ENCODE peak calls at places on chromosomes 7 and 10, in five cellular contexts. U is mammary epithelial cell, K is fibroblast of the aortic adventitia, E is AG04450, Z is Caco-2. W is an unnamed sample.

GRCh38 chr7:20284398-20285143 is 46.1 kb upstream of the ITGB8 start:
- DNase-seq in Z (no peak), U (peak; percentile 75), K (no peak), E (no peak), W (no peak)

GRCh38 chr10:3813267-3813666 is 28.3 kb upstream of the KLF6 start:
- DNase-seq in U (no peak), K (no peak), E (no peak), Z (no peak), W (no peak)

GRCh38 chr7:462173-463103 is 57.2 kb downstream of the PDGFA start:
- DNase-seq in K (no peak), Z (no peak), E (no peak), U (no peak), W (no peak)

GRCh38 chr7:1428941-1429444 is 30.3 kb downstream of the MICALL2 start:
- DNase-seq in U (no peak), Z (no peak), E (no peak), K (no peak), W (no peak)

GRCh38 chr7:98202367-98203195 is 8.7 kb upstream of the BHLHA15 start:
- DNase-seq in Z (no peak), U (peak; percentile 74), K (no peak), E (no peak), W (no peak)

GRCh38 chr7:128827971-128828711 is 2.1 kb upstream of the FLNC start:
- DNase-seq in K (peak; percentile 89), E (no peak), U (no peak), Z (peak; percentile 35), W (no peak)

GRCh38 chr10:27240212-27240890 is at the start of gene ACBD5:
- DNase-seq in U (peak; percentile 71), Z (peak; percentile 93), E (peak; percentile 56), K (peak; percentile 79), W (peak; percentile 17)

GRCh38 chr7:36153571-36154097 is 580 bp downstream of the EEPD1 start:
- DNase-seq in K (no peak), U (no peak), Z (peak; percentile 53), E (no peak), W (no peak)

GRCh38 chr7:130421685-130422084 is 19.1 kb downstream of the CEP41 start:
- DNase-seq in E (no peak), U (peak; percentile 51), K (peak; percentile 66), Z (no peak), W (peak; percentile 17)

GRCh38 chr7:105689093-105689819 is 108.0 kb upstream of the EFCAB10 start:
- DNase-seq in U (no peak), Z (no peak), E (no peak), K (no peak), W (no peak)

GRCh38 chr7:50534690-50535290 is 30.4 kb downstream of the DDC start:
- DNase-seq in E (peak; percentile 98), K (peak; percentile 99), U (peak; percentile 99), Z (peak; percentile 43), W (peak; percentile 91)

GRCh38 chr10:100637785-100638184 is 102.0 kb downstream of the HIF1AN start:
- DNase-seq in U (no peak), K (no peak), E (no peak), Z (peak; percentile 57), W (no peak)
- TF ChIP-seq CTCF in U (peak; percentile 30), K (peak; percentile 33), E (peak; percentile 36), Z (peak; percentile 43), W (peak; percentile 40)

GRCh38 chr10:48464121-48464870 is 140.6 kb downstream of the ARHGAP22 start:
- DNase-seq in K (no peak), U (no peak), E (no peak), Z (no peak), W (no peak)

GRCh38 chr10:48467669-48468068 is 137.2 kb downstream of the ARHGAP22 start:
- DNase-seq in U (no peak), K (no peak), Z (no peak), E (no peak), W (no peak)

GRCh38 chr10:48466611-48467240 is 138.1 kb downstream of the ARHGAP22 start:
- DNase-seq in K (no peak), U (peak; percentile 48), E (no peak), Z (no peak), W (no peak)

GRCh38 chr10:48464871-48465736 is 139.8 kb downstream of the ARHGAP22 start:
- DNase-seq in K (no peak), Z (no peak), E (no peak), U (peak; percentile 27), W (no peak)

GRCh38 chr10:48465860-48466521 is 138.9 kb downstream of the ARHGAP22 start:
- DNase-seq in Z (no peak), K (no peak), E (no peak), U (peak; percentile 24), W (no peak)
- H3K4me3 ChIP-seq in Z (no peak overlapping the region), K (no peak overlapping the region), E (no peak overlapping the region), U (no peak overlapping the region), W (no peak overlapping the region)

GRCh38 chr10:82969405-82969804 is 1094.4 kb downstream of the NRG3 start:
- DNase-seq in E (no peak), K (peak; percentile 45), U (peak; percentile 7), Z (peak; percentile 18), W (no peak)
- TF ChIP-seq CTCF in E (peak; percentile 33), K (no peak), U (peak; percentile 37), Z (peak; percentile 34), W (peak; percentile 26)

DNA sequence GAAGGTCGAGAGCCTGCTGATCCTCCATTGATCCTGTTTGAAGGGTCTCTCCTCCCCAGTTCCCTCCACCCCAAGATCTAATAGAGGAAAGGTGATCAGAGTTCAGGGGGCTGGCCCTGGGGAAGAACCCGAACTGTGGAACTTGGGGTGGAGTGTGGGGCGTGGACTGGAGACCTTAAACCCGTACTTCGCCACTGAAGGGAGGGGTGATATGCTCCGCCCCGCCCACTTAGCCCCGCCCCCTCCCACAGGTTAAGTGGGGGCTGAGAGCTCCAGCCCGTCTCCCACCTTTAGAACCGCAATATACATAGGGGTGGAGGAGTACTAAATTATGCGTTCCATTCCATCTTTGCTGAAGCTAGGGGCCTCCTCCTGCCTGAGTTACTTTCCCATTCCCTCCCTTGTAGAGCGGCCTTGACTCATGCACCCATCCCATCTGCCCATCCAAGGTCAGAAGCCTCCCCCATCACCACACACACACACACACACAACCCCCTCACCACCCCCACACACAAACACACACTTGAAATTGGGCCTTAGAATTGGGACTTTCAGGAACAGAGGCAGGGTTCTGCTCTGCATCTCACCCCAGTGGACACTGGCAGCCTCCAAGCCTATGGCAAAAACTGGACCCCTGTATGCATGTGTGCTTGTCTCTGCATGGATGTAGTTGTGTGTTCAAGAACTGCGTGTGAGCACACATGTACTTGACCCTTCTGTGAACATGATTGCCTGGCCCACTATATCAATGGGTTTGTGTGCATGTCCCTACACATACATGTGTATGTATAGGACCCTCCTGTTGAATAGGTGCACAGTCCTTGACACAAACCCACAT is 991 bp downstream of the SEMA4G start:
- DNase-seq in U (no peak), Z (peak; percentile 68), K (no peak), E (no peak), W (no peak)
- H3K4me3 ChIP-seq in U (no peak overlapping the region), Z (peak overlapping the region; percentile 98), K (peak overlapping the region; percentile 68), E (peak overlapping the region; percentile 67), W (no peak overlapping the region)

GRCh38 chr10:35882422-35883150 is 240.5 kb upstream of the FZD8 start:
- DNase-seq in Z (no peak), E (no peak), U (no peak), K (no peak), W (no peak)
- TF ChIP-seq CTCF in Z (no peak), E (no peak), U (no peak), K (no peak), W (no peak)

GRCh38 chr10:117004627-117005453 is at the start of gene SHTN1:
- DNase-seq in K (peak; percentile 25), U (peak; percentile 75), Z (peak; percentile 95), E (no peak), W (no peak)

GRCh38 chr10:117007080-117007479 is 2.1 kb upstream of the SHTN1 start:
- DNase-seq in K (peak; percentile 68), Z (no peak), E (no peak), U (peak; percentile 80), W (peak; percentile 69)

GRCh38 chr10:117003336-117003735 is 1.7 kb downstream of the SHTN1 start:
- DNase-seq in U (no peak), Z (peak; percentile 41), K (no peak), E (no peak), W (no peak)

GRCh38 chr10:117004238-117004626 is 755 bp downstream of the SHTN1 start:
- DNase-seq in U (no peak), E (no peak), Z (no peak), K (no peak), W (no peak)

GRCh38 chr10:117005454-117006055 is 568 bp upstream of the SHTN1 start:
- DNase-seq in Z (no peak), U (peak; percentile 1), E (no peak), K (no peak), W (no peak)
- H3K4me3 ChIP-seq in Z (peak overlapping the region; percentile 69), U (peak overlapping the region; percentile 66), E (peak overlapping the region; percentile 80), K (peak overlapping the region; percentile 76), W (peak overlapping the region; percentile 82)

DNA sequence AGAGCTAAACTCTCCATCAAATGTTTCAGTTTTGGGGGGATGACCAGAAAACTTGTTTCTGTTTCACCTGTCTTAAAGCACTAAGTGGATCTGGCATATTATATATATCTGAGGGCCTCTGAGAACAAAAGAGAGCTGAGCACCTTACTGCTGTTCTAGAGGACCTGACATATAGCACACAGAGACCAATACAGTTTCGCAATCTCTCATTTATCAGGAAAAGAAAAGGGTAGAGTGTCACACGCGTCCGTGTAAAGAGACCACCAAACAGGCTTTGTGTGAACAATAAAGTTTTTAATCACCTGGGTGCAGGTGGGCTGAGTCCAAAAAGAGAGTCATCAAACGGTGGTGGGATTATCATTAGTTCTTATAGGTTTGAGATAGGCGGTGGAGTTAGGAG is 434.5 kb upstream of the KCND2 start:
- DNase-seq in K (no peak), U (no peak), E (no peak), Z (no peak), W (no peak)
- TF ChIP-seq CTCF in K (no peak), U (no peak), E (no peak), Z (no peak), W (no peak)

GRCh38 chr10:104680467-104681401 is 39.6 kb downstream of the SORCS3 start:
- DNase-seq in U (no peak), K (peak; percentile 14), E (no peak), Z (no peak), W (no peak)

GRCh38 chr10:104686829-104687228 is 45.7 kb downstream of the SORCS3 start:
- DNase-seq in Z (no peak), E (no peak), K (no peak), U (no peak), W (no peak)

GRCh38 chr10:104683567-104683966 is 42.5 kb downstream of the SORCS3 start:
- DNase-seq in U (no peak), Z (no peak), E (no peak), K (no peak), W (no peak)

GRCh38 chr10:104678658-104679057 is 37.6 kb downstream of the SORCS3 start:
- DNase-seq in U (no peak), E (no peak), Z (no peak), K (no peak), W (no peak)

GRCh38 chr10:104681485-104681884 is 40.4 kb downstream of the SORCS3 start:
- DNase-seq in K (no peak), Z (no peak), U (no peak), E (no peak), W (no peak)
- H3K4me3 ChIP-seq in K (no peak overlapping the region), Z (no peak overlapping the region), U (no peak overlapping the region), E (no peak overlapping the region), W (no peak overlapping the region)